ENCODE peak calls at places on chromosomes 13 and 19, in four cellular contexts. W is AG10803, Q is ovary, S is cardiac fibroblast. N is an unnamed sample.

GRCh38 chr13:62130016-62130970 is 714.6 kb upstream of the PCDH20 start:
- DNase-seq in W (no peak), Q (no peak), S (no peak), N (no peak)

GRCh38 chr13:75514080-75515040 is 23.3 kb downstream of the COMMD6 start:
- DNase-seq in W (peak), Q (no peak), S (peak), N (no peak)

GRCh38 chr13:45086484-45086883 is 33.8 kb upstream of the GTF2F2 start:
- DNase-seq in W (peak), Q (no peak), S (peak), N (no peak)

GRCh38 chr13:25652764-25653163 is 281.0 kb downstream of the ATP8A2 start:
- DNase-seq in W (no peak), Q (no peak), S (no peak), N (no peak)

GRCh38 chr19:23436944-23437343 is 41.7 kb upstream of the ZNF91 start:
- DNase-seq in W (no peak), Q (no peak), S (no peak), N (no peak)

GRCh38 chr13:49877629-49878218 is 58.4 kb downstream of the SPRYD7 start:
- DNase-seq in W (no peak), Q (no peak), S (peak), N (no peak)

GRCh38 chr13:46817081-46817480 is 20.1 kb upstream of the ESD start:
- DNase-seq in W (no peak), Q (no peak), S (peak), N (no peak)

GRCh38 chr19:35845215-35846037 is 6.9 kb downstream of the NPHS1 start:
- DNase-seq in W (no peak), Q (no peak), S (no peak), N (no peak)

GRCh38 chr19:45154064-45154827 is 6.5 kb downstream of the NKPD1 start:
- DNase-seq in W (peak), Q (no peak), S (peak), N (no peak)

GRCh38 chr13:30110301-30111070 is 196.9 kb downstream of the KATNAL1 start:
- DNase-seq in W (peak), Q (no peak), S (no peak), N (no peak)

GRCh38 chr13:113767366-113767765 is 8.3 kb downstream of the TMEM255B start:
- DNase-seq in W (no peak), Q (no peak), S (no peak), N (no peak)

GRCh38 chr13:50400930-50401553 is 385.8 kb downstream of the KCNRG start:
- DNase-seq in W (peak), Q (no peak), S (peak), N (no peak)

GRCh38 chr13:24277721-24278120 is 31.7 kb upstream of the C1QTNF9 start:
- DNase-seq in W (no peak), Q (no peak), S (no peak), N (no peak)

GRCh38 chr13:100721885-100722512 is 47.4 kb upstream of the TMTC4 start:
- DNase-seq in W (peak), Q (no peak), S (peak), N (no peak)

GRCh38 chr13:84737671-84738070 is 855.4 kb upstream of the SLITRK1 start:
- DNase-seq in W (no peak), Q (no peak), S (no peak), N (no peak)

GRCh38 chr19:10044390-10044789 is 31.1 kb downstream of the RDH8 start:
- DNase-seq in W (no peak), Q (no peak), S (no peak), N (no peak)

GRCh38 chr13:72565893-72566292 is 161.5 kb downstream of the MZT1 start:
- DNase-seq in W (peak), Q (no peak), S (peak), N (no peak)

GRCh38 chr13:114198556-114198955 is 19.5 kb downstream of the CFAP97D2 start:
- DNase-seq in W (no peak), Q (no peak), S (no peak), N (no peak)

GRCh38 chr13:22041741-22042140 is 370.9 kb downstream of the FGF9 start:
- DNase-seq in W (no peak), Q (no peak), S (no peak), N (no peak)

GRCh38 chr19:40610396-40611064 is 9.4 kb downstream of the LTBP4 start:
- DNase-seq in W (no peak), Q (peak), S (no peak), N (no peak)

GRCh38 chr19:15463865-15464371 is 426 bp downstream of the RASAL3 start:
- DNase-seq in W (no peak), Q (no peak), S (no peak), N (peak)

GRCh38 chr19:55406869-55407624 is 541 bp downstream of the UBE2S start:
- DNase-seq in W (peak), Q (peak), S (peak), N (no peak)

GRCh38 chr19:39544920-39545319 is 5.0 kb upstream of the EID2 start:
- DNase-seq in W (no peak), Q (no peak), S (no peak), N (no peak)

GRCh38 chr19:18657590-18658365 is 20.9 kb downstream of the KLHL26 start:
- DNase-seq in W (peak), Q (peak), S (peak), N (no peak)

GRCh38 chr19:28324275-28325060 is 888.5 kb downstream of the UQCRFS1 start:
- DNase-seq in W (no peak), Q (no peak), S (no peak), N (no peak)

GRCh38 chr19:1863638-1864479 is 480 bp upstream of the KLF16 start:
- DNase-seq in W (peak), Q (peak), S (peak), N (peak)

GRCh38 chr19:21256722-21257121 is 72.5 kb downstream of the ZNF708 start:
- DNase-seq in W (peak), Q (no peak), S (peak), N (no peak)

GRCh38 chr13:27353166-27353583 is 71.2 kb upstream of the GTF3A start:
- DNase-seq in W (peak), Q (no peak), S (peak), N (no peak)

GRCh38 chr19:1767464-1767933 is 14.2 kb downstream of the ONECUT3 start:
- DNase-seq in W (peak), Q (peak), S (peak), N (peak)

GRCh38 chr13:29484236-29484635 is 111.3 kb downstream of the SLC7A1 start:
- DNase-seq in W (no peak), Q (no peak), S (no peak), N (no peak)

GRCh38 chr13:30587231-30587630 is 30.5 kb upstream of the USPL1 start:
- DNase-seq in W (no peak), Q (no peak), S (no peak), N (no peak)

DNA sequence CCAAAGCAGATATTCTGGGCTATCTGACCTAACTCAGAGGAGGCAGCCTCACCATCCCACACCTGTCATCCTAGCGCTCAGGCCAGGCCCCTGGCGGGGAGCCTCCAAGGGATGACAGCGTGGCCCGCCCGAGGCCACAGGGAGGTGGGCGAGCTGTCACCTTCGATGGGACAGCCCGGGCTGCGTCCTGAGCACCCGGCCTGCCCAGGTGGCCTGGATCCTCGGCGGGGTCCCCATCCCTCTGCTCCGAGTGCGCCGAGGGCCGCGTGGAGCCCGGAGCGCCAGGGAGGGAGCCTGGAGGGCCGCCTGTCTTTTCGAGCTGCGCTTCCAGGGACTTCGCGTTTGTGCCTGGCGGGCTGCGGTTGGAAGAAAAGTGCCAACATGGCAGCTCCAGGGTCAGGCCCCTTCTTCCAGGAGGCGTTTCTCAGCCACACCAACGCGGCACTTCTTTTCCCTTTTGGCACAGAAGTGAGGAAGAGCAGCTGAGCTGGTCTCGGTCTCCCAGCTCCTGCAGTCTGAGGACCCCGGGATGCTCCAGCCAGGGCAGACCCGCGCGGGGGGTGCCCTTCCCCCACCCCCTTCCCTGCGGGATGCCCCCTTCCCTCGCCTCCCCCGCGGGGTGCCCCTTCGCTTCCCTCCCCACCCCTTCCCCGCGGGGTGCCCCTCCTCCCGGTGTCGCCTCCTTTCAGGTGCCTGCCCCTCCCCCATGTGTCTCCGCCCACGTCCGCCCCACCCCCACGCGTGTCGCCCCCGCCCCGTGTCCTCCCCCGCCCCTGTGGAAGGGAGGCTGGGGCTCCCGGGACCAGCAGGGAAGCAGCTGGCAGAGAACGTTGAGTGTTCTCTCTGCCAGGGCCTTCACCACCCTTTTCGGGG is 42.3 kb downstream of the GJA3 start:
- DNase-seq in W (peak), Q (peak), S (peak), N (no peak)
- TF ChIP-seq CTCF in W (no peak), Q (no peak), S (no peak), N (no peak)

GRCh38 chr13:70104481-70104880 is 3.1 kb upstream of the ATXN8OS start:
- DNase-seq in W (no peak), Q (no peak), S (no peak), N (no peak)

GRCh38 chr13:70098669-70099068 is 9.0 kb upstream of the ATXN8OS start:
- DNase-seq in W (no peak), Q (no peak), S (peak), N (no peak)
- TF ChIP-seq CTCF in W (peak), Q (no peak), S (peak), N (no peak)

DNA sequence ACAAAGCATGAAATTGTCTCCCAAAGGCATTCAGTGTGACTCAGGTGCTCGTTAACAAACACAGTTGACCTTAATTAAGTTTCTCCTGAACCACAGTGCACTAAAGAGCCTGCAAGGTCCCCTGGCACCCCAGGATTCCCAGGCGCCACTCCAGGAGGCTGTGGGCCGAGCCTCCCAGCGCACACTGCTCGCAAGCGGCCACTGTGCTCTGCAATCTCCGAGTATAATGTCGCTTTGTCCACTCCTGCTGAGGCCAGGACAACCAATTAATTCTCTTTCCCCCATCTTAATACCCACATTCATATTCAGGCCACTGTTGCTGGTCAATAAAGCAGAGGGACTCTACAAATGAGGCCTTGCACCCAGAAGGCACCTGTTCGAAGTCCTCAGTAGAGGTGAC is 8.8 kb downstream of the RAB20 start:
- DNase-seq in W (no peak), Q (no peak), S (no peak), N (no peak)
- TF ChIP-seq CTCF in W (no peak), Q (no peak), S (no peak), N (no peak)

GRCh38 chr13:109500146-109500773 is 286.1 kb downstream of the IRS2 start:
- DNase-seq in W (no peak), Q (peak), S (peak), N (no peak)
- TF ChIP-seq CTCF in W (no peak), Q (no peak), S (no peak), N (no peak)

GRCh38 chr13:51958217-51958547 is 53.1 kb downstream of the ATP7B start:
- DNase-seq in W (no peak), Q (no peak), S (no peak), N (no peak)
- TF ChIP-seq CTCF in W (no peak), Q (no peak), S (no peak), N (no peak)

GRCh38 chr19:708154-709141 is at the start of gene PALM:
- DNase-seq in W (no peak), Q (peak), S (no peak), N (no peak)
- TF ChIP-seq CTCF in W (no peak), Q (peak), S (no peak), N (no peak)

GRCh38 chr19:43612374-43612773 is 486 bp downstream of the SRRM5 start:
- DNase-seq in W (no peak), Q (no peak), S (no peak), N (no peak)
- TF ChIP-seq CTCF in W (no peak), Q (no peak), S (no peak), N (no peak)

DNA sequence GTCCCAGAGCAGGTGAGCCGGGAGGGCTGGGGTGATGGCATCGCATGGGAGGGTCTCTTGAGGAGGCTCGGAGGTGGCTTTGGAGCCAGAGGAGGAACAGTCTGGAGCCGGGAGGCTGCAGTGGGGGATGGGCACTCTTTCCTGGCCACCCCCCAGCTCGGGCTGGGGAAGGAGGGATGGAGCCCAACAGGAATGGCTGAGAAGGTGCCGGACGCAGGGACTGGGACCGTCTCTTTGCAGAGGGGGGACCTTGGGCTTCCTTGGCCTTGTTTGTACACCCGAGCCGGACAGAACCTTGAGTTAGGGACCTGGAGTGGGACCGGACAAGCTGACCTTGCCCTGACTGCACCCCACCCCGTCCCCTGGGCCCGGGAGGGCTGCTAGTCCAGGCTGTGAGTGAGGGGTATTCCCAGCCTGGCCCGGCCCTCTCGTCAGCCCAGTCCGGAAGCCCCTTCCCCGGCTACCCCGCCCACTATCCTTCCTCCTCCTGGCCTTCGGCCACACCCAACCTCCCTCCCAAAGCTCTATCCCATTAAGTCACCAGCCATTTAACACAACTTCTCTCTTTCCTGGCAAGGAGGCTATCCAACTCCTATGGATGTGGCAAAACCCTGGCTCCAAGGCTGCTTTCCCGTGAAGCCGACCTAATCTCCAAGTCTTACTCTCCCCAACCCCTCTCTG is 863 bp upstream of the TBXA2R start:
- DNase-seq in W (peak), Q (peak), S (peak), N (no peak)
- TF ChIP-seq CTCF in W (no peak), Q (no peak), S (no peak), N (no peak)

DNA sequence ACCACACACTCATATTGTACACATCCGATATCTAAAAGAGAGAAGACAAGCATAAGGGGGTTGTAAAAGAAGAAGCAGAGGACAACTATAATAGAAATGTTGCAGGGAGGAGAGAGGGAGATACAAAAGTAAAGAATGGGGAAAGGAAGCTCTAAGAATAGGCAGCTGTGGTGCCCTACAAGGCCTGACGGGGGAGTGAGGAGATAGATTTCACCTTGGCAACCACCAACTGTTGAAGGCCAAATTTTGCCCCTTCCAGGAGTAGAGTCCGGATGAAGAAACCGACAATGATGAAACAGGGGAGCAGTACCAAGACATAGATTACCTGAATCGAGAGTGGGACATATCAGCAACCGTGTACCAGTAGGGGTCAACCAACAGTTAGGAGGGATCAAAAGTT is 15.9 kb downstream of the SLC6A16 start:
- DNase-seq in W (no peak), Q (no peak), S (no peak), N (no peak)
- TF ChIP-seq CTCF in W (no peak), Q (no peak), S (no peak), N (no peak)

N was measured in activated B cell treated with CpG ODN at 0.5 μM for 24 hours.